ENCODE peak calls at places on chromosomes 11 and 22, in four cellular contexts. N, T, K and Y are unnamed samples.

GRCh38 chr11:15912825-15913224 is 443.5 kb downstream of the SOX6 start:
- DNase-seq in N (no peak), T (no peak), K (no peak), Y (no peak)

GRCh38 chr22:46846154-46846831 is 83.8 kb downstream of the TBC1D22A start:
- DNase-seq in N (peak), T (no peak), K (no peak), Y (no peak)

GRCh38 chr11:35089724-35090505 is 49.1 kb upstream of the CD44 start:
- DNase-seq in N (no peak), T (no peak), K (no peak), Y (no peak)

GRCh38 chr11:109362059-109362458 is 59.9 kb upstream of the C11orf87 start:
- DNase-seq in N (peak), T (no peak), K (no peak), Y (no peak)

GRCh38 chr22:45444168-45444567 is 30.7 kb downstream of the RIBC2 start:
- DNase-seq in N (no peak), T (no peak), K (no peak), Y (no peak)

GRCh38 chr11:132427611-132428010 is 1057.2 kb downstream of the NTM start:
- DNase-seq in N (peak), T (no peak), K (no peak), Y (no peak)

GRCh38 chr11:12290477-12290922 is 86.9 kb upstream of the PARVA start:
- DNase-seq in N (no peak), T (no peak), K (no peak), Y (no peak)

GRCh38 chr22:42365337-42365865 is 66.8 kb downstream of the NFAM1 start:
- DNase-seq in N (no peak), T (no peak), K (no peak), Y (no peak)

GRCh38 chr22:20324139-20324516 is 4.3 kb upstream of the DGCR6L start:
- DNase-seq in N (no peak), T (no peak), K (no peak), Y (no peak)

GRCh38 chr11:125679397-125679796 is 1.2 kb downstream of the ACRV1 start:
- DNase-seq in N (peak), T (no peak), K (no peak), Y (no peak)

GRCh38 chr22:29904020-29904419 is 21.0 kb downstream of the MTMR3 start:
- DNase-seq in N (no peak), T (no peak), K (no peak), Y (no peak)

GRCh38 chr11:121321614-121322243 is 29.2 kb downstream of the SC5D start:
- DNase-seq in N (peak), T (no peak), K (peak), Y (no peak)

GRCh38 chr22:27880778-27881394 is 38.2 kb downstream of the PITPNB start:
- DNase-seq in N (peak), T (peak), K (no peak), Y (no peak)

GRCh38 chr11:32448232-32448631 is 12.9 kb upstream of the WT1 start:
- DNase-seq in N (peak), T (peak), K (no peak), Y (no peak)

GRCh38 chr11:126210871-126211235 is 597 bp downstream of the RPUSD4 start:
- DNase-seq in N (no peak), T (no peak), K (no peak), Y (no peak)

GRCh38 chr11:69874178-69874983 is 55.2 kb upstream of the FGF3 start:
- DNase-seq in N (no peak), T (no peak), K (no peak), Y (no peak)

GRCh38 chr11:119692547-119692834 is 36.5 kb downstream of the NECTIN1 start:
- DNase-seq in N (no peak), T (no peak), K (no peak), Y (no peak)

GRCh38 chr22:26484360-26484706 is 656 bp downstream of the SRRD start:
- DNase-seq in N (no peak), T (no peak), K (no peak), Y (no peak)

GRCh38 chr22:27780161-27780575 is 21.4 kb downstream of the MN1 start:
- DNase-seq in N (peak), T (no peak), K (no peak), Y (no peak)

GRCh38 chr11:5737091-5737490 is 843 bp downstream of the OR56B1 start:
- DNase-seq in N (peak), T (no peak), K (no peak), Y (no peak)

GRCh38 chr11:68044145-68044813 is 5.5 kb downstream of the TCIRG1 start:
- DNase-seq in N (no peak), T (no peak), K (no peak), Y (no peak)

GRCh38 chr22:48591286-48592065 is 1236.2 kb downstream of the BRD1 start:
- DNase-seq in N (no peak), T (no peak), K (no peak), Y (no peak)

GRCh38 chr11:17388609-17389204 is at the start of gene KCNJ11:
- DNase-seq in N (no peak), T (no peak), K (peak), Y (no peak)

GRCh38 chr11:71988050-71988449 is 10.7 kb upstream of the IL18BP start:
- DNase-seq in N (peak), T (no peak), K (no peak), Y (no peak)

GRCh38 chr11:117061256-117061655 is 37.0 kb downstream of the SIK3 start:
- DNase-seq in N (no peak), T (no peak), K (no peak), Y (no peak)

GRCh38 chr11:76672431-76673163 is 2.0 kb upstream of the LRRC32 start:
- DNase-seq in N (no peak), T (no peak), K (no peak), Y (no peak)

GRCh38 chr11:92765965-92766371 is 203.5 kb upstream of the MTNR1B start:
- DNase-seq in N (peak), T (peak), K (no peak), Y (no peak)

GRCh38 chr11:63915961-63916836 is 765 bp downstream of the RCOR2 start:
- DNase-seq in N (no peak), T (peak), K (no peak), Y (no peak)

GRCh38 chr11:117305145-117305544 is 10.9 kb downstream of the BACE1 start:
- DNase-seq in N (no peak), T (no peak), K (no peak), Y (no peak)

GRCh38 chr22:43228330-43228729 is 41.4 kb upstream of the TTLL12 start:
- DNase-seq in N (peak), T (peak), K (peak), Y (peak)

GRCh38 chr11:68403424-68403823 is 57.1 kb upstream of the PPP6R3 start:
- DNase-seq in N (no peak), T (no peak), K (no peak), Y (no peak)

GRCh38 chr22:30127749-30128166 is 47.5 kb downstream of the HORMAD2 start:
- DNase-seq in N (peak), T (no peak), K (no peak), Y (no peak)

GRCh38 chr11:77510095-77510494 is 36.2 kb upstream of the PAK1 start:
- DNase-seq in N (peak), T (no peak), K (no peak), Y (no peak)

GRCh38 chr22:44753189-44754042 is 1.0 kb downstream of the ARHGAP8 start:
- DNase-seq in N (peak), T (no peak), K (no peak), Y (no peak)

GRCh38 chr11:115916596-115916995 is 412.4 kb upstream of the CADM1 start:
- DNase-seq in N (no peak), T (no peak), K (no peak), Y (no peak)

GRCh38 chr11:123221074-123221473 is 26.0 kb upstream of the CLMP start:
- DNase-seq in N (no peak), T (no peak), K (no peak), Y (no peak)

DNA sequence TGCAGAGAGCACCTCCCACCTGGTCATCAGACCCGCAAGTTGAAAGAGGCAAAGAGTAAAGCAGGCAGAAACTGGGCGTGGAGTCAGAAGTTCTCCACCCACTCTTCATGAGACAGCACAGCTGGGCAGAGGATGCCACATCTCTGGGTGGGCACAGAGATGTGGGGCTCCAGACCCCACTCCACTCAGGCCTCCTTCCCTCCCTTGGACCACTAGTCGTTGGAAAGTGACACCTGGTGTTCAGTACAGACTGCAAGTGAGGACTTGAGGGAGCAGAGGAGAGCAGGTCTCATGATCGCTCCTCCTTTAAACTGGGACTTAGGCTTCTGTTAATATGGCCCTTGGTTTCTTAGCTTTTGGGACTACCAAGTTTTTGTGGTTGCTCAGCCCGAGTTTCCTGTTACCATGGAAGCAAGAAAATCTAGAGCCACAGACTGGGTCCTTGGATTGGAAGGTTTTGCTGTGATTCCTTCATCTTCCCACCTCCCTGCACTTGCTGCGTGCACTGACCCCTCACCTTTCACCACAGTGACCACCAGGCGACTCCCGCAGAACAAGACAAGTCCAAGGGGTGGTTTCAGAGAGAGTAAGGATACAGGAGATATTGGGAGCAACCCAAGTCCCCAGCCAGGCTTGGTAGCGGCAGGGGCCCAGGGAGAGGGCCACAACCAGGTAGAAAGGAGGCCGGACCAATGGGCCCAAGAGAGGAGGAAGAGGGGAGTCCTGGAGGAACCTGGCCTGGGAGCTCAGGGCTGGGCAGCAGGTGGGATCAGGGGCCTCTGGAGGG is 20.9 kb downstream of the CSF2RB start:
- DNase-seq in N (no peak), T (no peak), K (no peak), Y (no peak)
- TF ChIP-seq CTCF in N (no peak), T (no peak), K (no peak), Y (no peak)

DNA sequence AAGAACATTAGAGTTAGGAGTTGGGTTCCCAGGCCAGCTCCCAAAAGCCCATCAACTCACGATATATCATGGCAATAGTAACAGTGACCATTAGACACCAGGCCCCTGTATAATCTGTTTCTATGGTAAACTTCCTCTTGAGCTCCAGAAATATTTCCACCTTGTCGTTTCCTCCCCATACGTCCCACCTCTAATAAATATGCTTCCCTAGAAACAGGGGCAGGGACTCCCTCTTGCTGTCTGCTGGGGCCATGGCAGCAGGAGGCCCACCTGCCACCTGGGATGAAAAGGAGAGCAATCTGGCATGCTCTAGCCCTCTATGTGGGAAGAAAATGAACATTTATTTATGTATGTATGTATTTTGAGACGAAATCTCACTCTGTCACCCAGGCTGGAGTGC is 32.2 kb upstream of the AMOTL1 start:
- DNase-seq in N (no peak), T (peak), K (no peak), Y (no peak)
- TF ChIP-seq CTCF in N (no peak), T (peak), K (peak), Y (no peak)

DNA sequence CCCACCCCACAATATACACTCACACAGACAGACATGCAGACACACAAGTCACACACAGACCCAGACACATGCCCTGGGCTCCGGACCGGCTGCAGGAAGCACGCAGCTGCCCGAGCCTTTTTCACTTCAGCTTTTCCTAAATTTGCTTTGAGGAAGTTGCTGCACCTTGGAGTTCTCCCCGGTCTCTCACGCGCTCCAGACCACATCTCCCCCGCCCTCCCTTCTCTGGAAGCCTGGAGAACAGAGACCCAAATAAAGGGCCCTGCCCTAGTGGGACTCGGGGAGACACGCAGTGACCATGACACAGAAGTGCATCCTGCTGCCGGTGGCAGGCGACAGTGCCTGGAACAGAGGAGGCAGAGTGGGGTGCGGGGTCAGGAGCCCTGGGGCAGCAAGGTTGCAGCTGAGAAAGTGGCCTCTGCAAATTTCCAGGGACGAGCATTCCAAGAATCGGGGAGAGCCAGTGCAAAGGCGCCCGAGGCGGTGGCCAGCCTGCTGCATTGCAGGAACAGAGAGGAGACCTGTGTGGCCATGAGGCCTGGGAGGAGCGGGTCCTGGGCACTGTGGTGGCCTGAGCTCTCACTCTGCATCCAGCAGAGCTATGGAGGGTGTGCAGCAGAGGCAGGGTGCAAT is 19.1 kb downstream of the RPL3 start:
- DNase-seq in N (peak), T (no peak), K (no peak), Y (no peak)
- TF ChIP-seq CTCF in N (no peak), T (no peak), K (no peak), Y (no peak)

DNA sequence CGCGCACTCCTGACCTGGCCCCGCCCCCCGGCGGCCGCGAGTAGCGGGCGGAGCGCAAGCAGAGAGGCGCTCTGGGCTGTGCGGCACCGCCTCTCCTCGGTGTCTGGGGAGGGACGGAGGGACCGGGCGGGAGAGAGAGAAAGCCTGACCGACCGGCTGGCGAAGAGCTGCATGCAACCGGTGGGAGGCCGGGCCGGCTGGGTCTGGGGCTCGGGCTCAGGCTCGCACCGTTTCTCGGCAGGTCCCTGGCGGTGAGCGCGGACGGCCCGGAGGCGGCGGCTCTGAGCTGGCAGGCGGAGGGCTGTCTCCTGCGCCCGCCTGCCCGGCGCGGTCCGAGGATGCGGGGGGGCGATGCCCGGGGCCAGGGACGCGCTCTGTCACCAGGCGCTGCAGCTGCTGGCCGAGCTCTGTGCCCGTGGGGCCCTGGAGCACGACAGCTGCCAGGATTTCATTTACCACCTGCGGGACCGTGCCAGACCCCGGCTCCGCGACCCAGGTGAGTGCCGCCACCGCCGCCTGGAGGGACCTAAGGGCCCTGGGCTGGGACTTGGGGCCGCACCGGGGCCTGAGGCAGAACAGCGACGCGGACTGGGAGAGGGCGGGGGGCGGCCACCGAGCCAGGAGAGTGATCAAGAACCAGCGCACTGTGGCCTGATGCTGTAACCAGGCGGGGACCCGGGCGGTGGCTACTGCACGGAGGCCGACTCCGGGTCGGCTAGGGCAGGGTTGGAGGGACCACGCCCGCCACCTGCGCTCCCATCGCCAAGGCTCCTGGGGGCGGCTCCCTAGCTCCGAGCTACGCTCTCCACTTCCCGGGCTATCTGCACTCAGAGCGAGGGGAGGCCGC is at the start of gene SYT9:
- DNase-seq in N (peak), T (peak), K (peak), Y (no peak)
- TF ChIP-seq CTCF in N (no peak), T (no peak), K (no peak), Y (no peak)

DNA sequence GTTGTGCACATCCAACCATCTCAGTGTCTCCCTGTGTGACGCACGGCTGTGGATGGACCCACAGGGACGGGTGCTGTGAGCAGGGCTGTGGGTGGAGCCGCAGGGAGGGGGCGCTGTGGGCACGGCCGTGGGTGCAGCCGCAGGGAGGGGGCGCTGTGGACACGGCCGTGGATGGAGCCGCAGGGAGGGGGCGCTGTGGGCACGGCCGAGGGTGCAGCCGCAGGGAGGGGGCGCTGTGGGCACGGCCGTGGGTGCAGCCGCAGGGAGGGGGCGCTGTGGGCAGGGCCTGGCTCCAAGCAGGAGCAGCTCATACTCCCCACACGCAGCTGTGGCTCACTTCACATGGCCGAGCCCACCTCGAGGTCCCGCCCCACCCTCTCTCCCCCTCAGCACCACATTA is 6.0 kb upstream of the MAPK11 start:
- DNase-seq in N (peak), T (peak), K (no peak), Y (no peak)
- TF ChIP-seq CTCF in N (peak), T (peak), K (peak), Y (peak)

GRCh38 chr11:1768141-1768469 is 4.4 kb upstream of the CTSD start:
- DNase-seq in N (no peak), T (no peak), K (no peak), Y (no peak)

GRCh38 chr11:1767399-1768140 is 3.8 kb upstream of the CTSD start:
- DNase-seq in N (no peak), T (no peak), K (no peak), Y (no peak)

GRCh38 chr11:1763796-1764661 is at the start of gene CTSD:
- DNase-seq in N (peak), T (peak), K (no peak), Y (peak)

GRCh38 chr11:1766719-1767398 is 3.1 kb upstream of the CTSD start:
- DNase-seq in N (no peak), T (no peak), K (no peak), Y (no peak)

GRCh38 chr11:1765871-1766718 is 2.4 kb upstream of the CTSD start:
- DNase-seq in N (no peak), T (no peak), K (no peak), Y (no peak)
- TF ChIP-seq CTCF in N (no peak), T (peak), K (peak), Y (no peak)

GRCh38 chr11:107014871-107015270 is 3.4 kb downstream of the GUCY1A2 start:
- DNase-seq in N (peak), T (no peak), K (no peak), Y (no peak)
- TF ChIP-seq CTCF in N (no peak), T (no peak), K (no peak), Y (no peak)

GRCh38 chr11:65573391-65574146 is 1.2 kb downstream of the FAM89B start:
- DNase-seq in N (no peak), T (no peak), K (no peak), Y (no peak)

GRCh38 chr11:65571420-65571819 is 918 bp upstream of the FAM89B start:
- DNase-seq in N (no peak), T (no peak), K (no peak), Y (no peak)

GRCh38 chr11:65572356-65573043 is at the start of gene FAM89B:
- DNase-seq in N (peak), T (peak), K (no peak), Y (peak)

GRCh38 chr11:65569973-65570918 is at the start of gene ZNRD2:
- DNase-seq in N (peak), T (peak), K (peak), Y (peak)

GRCh38 chr11:65571940-65572339 is 398 bp upstream of the FAM89B start:
- DNase-seq in N (peak), T (no peak), K (no peak), Y (no peak)
- TF ChIP-seq CTCF in N (peak), T (no peak), K (no peak), Y (peak)

DNA sequence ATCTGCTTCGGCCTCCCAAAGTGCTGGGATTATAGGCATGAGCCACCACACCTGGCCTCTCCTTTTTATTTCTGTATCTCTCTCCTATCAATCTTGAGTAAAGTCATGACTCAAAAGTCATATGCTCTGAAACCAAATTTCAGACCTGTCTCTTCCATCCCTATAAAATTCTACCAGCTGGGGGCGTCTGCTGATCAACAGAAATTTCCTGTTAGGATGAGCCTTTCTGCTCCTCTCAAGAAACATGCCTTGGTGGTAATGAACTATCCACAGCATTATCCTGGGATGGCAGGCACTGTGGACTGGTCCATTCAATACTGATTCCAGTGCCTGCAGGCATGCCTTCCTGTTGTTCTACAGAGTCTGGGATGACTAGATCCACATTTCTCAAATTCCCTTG is 472.6 kb downstream of the NELL1 start:
- DNase-seq in N (no peak), T (peak), K (no peak), Y (no peak)
- TF ChIP-seq CTCF in N (no peak), T (peak), K (no peak), Y (peak)

GRCh38 chr22:31393890-31394289 is 5.5 kb upstream of the DRG1 start:
- DNase-seq in N (no peak), T (no peak), K (no peak), Y (no peak)
- TF ChIP-seq CTCF in N (no peak), T (no peak), K (no peak), Y (no peak)